ENCODE peak calls at places on chromosomes 13 and 19, in seven cellular contexts. One of them, this sample, is unnamed.

GRCh38 chr13:101989798-101990350 is 412.0 kb downstream of the FGF14 start:
- DNase-seq in activated CD8-positive, alpha-beta memory T cell treated with anti-CD3 and anti-CD28 coated beads, Interleukin-2, amount 50 U/mL, for 4 hours: no peak
- DNase-seq in hippocampal formation: no peak
- DNase-seq in WTC11: no peak
- DNase-seq in NCI-H2081: no peak
- DNase-seq in aorta: no peak
- DNase-seq in GM03348: no peak
- DNase-seq in this sample: no peak

GRCh38 chr19:6260912-6261636 is 18.7 kb downstream of the MLLT1 start:
- DNase-seq in activated CD8-positive, alpha-beta memory T cell treated with anti-CD3 and anti-CD28 coated beads, Interleukin-2, amount 50 U/mL, for 4 hours: peak
- DNase-seq in hippocampal formation: no peak
- DNase-seq in WTC11: peak
- DNase-seq in NCI-H2081: no peak
- DNase-seq in aorta: no peak
- DNase-seq in GM03348: peak
- DNase-seq in this sample: peak

GRCh38 chr13:104534847-104535246 is 1468.6 kb upstream of the SLC10A2 start:
- DNase-seq in activated CD8-positive, alpha-beta memory T cell treated with anti-CD3 and anti-CD28 coated beads, Interleukin-2, amount 50 U/mL, for 4 hours: no peak
- DNase-seq in hippocampal formation: no peak
- DNase-seq in WTC11: peak
- DNase-seq in NCI-H2081: no peak
- DNase-seq in aorta: no peak
- DNase-seq in GM03348: no peak
- DNase-seq in this sample: no peak

GRCh38 chr13:38093425-38093824 is 223.9 kb upstream of the TRPC4 start:
- DNase-seq in activated CD8-positive, alpha-beta memory T cell treated with anti-CD3 and anti-CD28 coated beads, Interleukin-2, amount 50 U/mL, for 4 hours: no peak
- DNase-seq in hippocampal formation: no peak
- DNase-seq in WTC11: no peak
- DNase-seq in NCI-H2081: no peak
- DNase-seq in aorta: no peak
- DNase-seq in GM03348: no peak
- DNase-seq in this sample: no peak

GRCh38 chr19:16588089-16588823 is 16.0 kb upstream of the SLC35E1 start:
- DNase-seq in activated CD8-positive, alpha-beta memory T cell treated with anti-CD3 and anti-CD28 coated beads, Interleukin-2, amount 50 U/mL, for 4 hours: peak
- DNase-seq in hippocampal formation: peak
- DNase-seq in WTC11: no peak
- DNase-seq in NCI-H2081: no peak
- DNase-seq in aorta: no peak
- DNase-seq in GM03348: no peak
- DNase-seq in this sample: peak

GRCh38 chr13:99439048-99439447 is 62.2 kb upstream of the TM9SF2 start:
- DNase-seq in activated CD8-positive, alpha-beta memory T cell treated with anti-CD3 and anti-CD28 coated beads, Interleukin-2, amount 50 U/mL, for 4 hours: no peak
- DNase-seq in hippocampal formation: no peak
- DNase-seq in WTC11: no peak
- DNase-seq in NCI-H2081: no peak
- DNase-seq in aorta: no peak
- DNase-seq in GM03348: no peak
- DNase-seq in this sample: no peak

GRCh38 chr13:94609196-94609595 is 7.5 kb downstream of the GPR180 start:
- DNase-seq in activated CD8-positive, alpha-beta memory T cell treated with anti-CD3 and anti-CD28 coated beads, Interleukin-2, amount 50 U/mL, for 4 hours: no peak
- DNase-seq in hippocampal formation: no peak
- DNase-seq in WTC11: no peak
- DNase-seq in NCI-H2081: no peak
- DNase-seq in aorta: no peak
- DNase-seq in GM03348: no peak
- DNase-seq in this sample: no peak

GRCh38 chr13:38180100-38180499 is 169.6 kb upstream of the UFM1 start:
- DNase-seq in activated CD8-positive, alpha-beta memory T cell treated with anti-CD3 and anti-CD28 coated beads, Interleukin-2, amount 50 U/mL, for 4 hours: no peak
- DNase-seq in hippocampal formation: no peak
- DNase-seq in WTC11: no peak
- DNase-seq in NCI-H2081: no peak
- DNase-seq in aorta: no peak
- DNase-seq in GM03348: peak
- DNase-seq in this sample: no peak

GRCh38 chr19:57934820-57935665 is at the start of gene ZNF418:
- DNase-seq in activated CD8-positive, alpha-beta memory T cell treated with anti-CD3 and anti-CD28 coated beads, Interleukin-2, amount 50 U/mL, for 4 hours: peak
- DNase-seq in hippocampal formation: peak
- DNase-seq in WTC11: peak
- DNase-seq in NCI-H2081: no peak
- DNase-seq in aorta: peak
- DNase-seq in GM03348: peak
- DNase-seq in this sample: peak

GRCh38 chr19:48844472-48844871 is 8.2 kb upstream of the HSD17B14 start:
- DNase-seq in activated CD8-positive, alpha-beta memory T cell treated with anti-CD3 and anti-CD28 coated beads, Interleukin-2, amount 50 U/mL, for 4 hours: no peak
- DNase-seq in hippocampal formation: no peak
- DNase-seq in WTC11: no peak
- DNase-seq in NCI-H2081: no peak
- DNase-seq in aorta: no peak
- DNase-seq in GM03348: peak
- DNase-seq in this sample: no peak

GRCh38 chr13:74110053-74110452 is 24.2 kb downstream of the KLF12 start:
- DNase-seq in activated CD8-positive, alpha-beta memory T cell treated with anti-CD3 and anti-CD28 coated beads, Interleukin-2, amount 50 U/mL, for 4 hours: no peak
- DNase-seq in hippocampal formation: no peak
- DNase-seq in WTC11: no peak
- DNase-seq in NCI-H2081: no peak
- DNase-seq in aorta: no peak
- DNase-seq in GM03348: no peak
- DNase-seq in this sample: no peak

GRCh38 chr19:42529248-42529764 is 1.0 kb upstream of the CEACAM1 start:
- DNase-seq in activated CD8-positive, alpha-beta memory T cell treated with anti-CD3 and anti-CD28 coated beads, Interleukin-2, amount 50 U/mL, for 4 hours: peak
- DNase-seq in hippocampal formation: peak
- DNase-seq in WTC11: peak
- DNase-seq in NCI-H2081: peak
- DNase-seq in aorta: peak
- DNase-seq in GM03348: peak
- DNase-seq in this sample: peak

GRCh38 chr19:1429750-1430149 is 8.4 kb upstream of the RPS15 start:
- DNase-seq in activated CD8-positive, alpha-beta memory T cell treated with anti-CD3 and anti-CD28 coated beads, Interleukin-2, amount 50 U/mL, for 4 hours: no peak
- DNase-seq in hippocampal formation: no peak
- DNase-seq in WTC11: no peak
- DNase-seq in NCI-H2081: no peak
- DNase-seq in aorta: no peak
- DNase-seq in GM03348: no peak
- DNase-seq in this sample: no peak

GRCh38 chr19:13138916-13139198 is 11.3 kb downstream of the STX10 start:
- DNase-seq in activated CD8-positive, alpha-beta memory T cell treated with anti-CD3 and anti-CD28 coated beads, Interleukin-2, amount 50 U/mL, for 4 hours: no peak
- DNase-seq in hippocampal formation: no peak
- DNase-seq in WTC11: no peak
- DNase-seq in NCI-H2081: no peak
- DNase-seq in aorta: no peak
- DNase-seq in GM03348: no peak
- DNase-seq in this sample: no peak

This sample was measured in activated naive CD8-positive, alpha-beta T cell treated with anti-CD3 and anti-CD28 coated beads, Interleukin-2, amount 10 ng/mL, durations not matched to agents 7 days and 5 days.